ENCODE peak calls at places on chromosome 15, in five cellular contexts. U is kidney epithelial cell, V is AG09309, Y is astrocyte of the spinal cord, X is tibial artery. K is an unnamed sample.

GRCh38 chr15:77569647-77570186 is 63.0 kb downstream of the LINGO1 start:
- DNase-seq in U (no peak), V (no peak), Y (no peak), X (no peak), K (no peak)

GRCh38 chr15:41695750-41696436 is 35.7 kb downstream of the MGA start:
- DNase-seq in U (no peak), V (no peak), Y (peak; percentile 42), X (no peak), K (peak; percentile 21)

GRCh38 chr15:25238126-25238525 is 200.7 kb downstream of the UBE3A start:
- DNase-seq in U (no peak), V (no peak), Y (no peak), X (peak; percentile 40), K (no peak)

GRCh38 chr15:100926258-100926657 is 7.1 kb downstream of the LRRK1 start:
- DNase-seq in U (no peak), V (no peak), Y (no peak), X (no peak), K (no peak)

GRCh38 chr15:95884276-95884675 is 446.2 kb upstream of the NR2F2 start:
- DNase-seq in U (no peak), V (peak; percentile 66), Y (no peak), X (no peak), K (no peak)

GRCh38 chr15:41832875-41833274 is 5.0 kb downstream of the JMJD7 start:
- DNase-seq in U (peak; percentile 37), V (no peak), Y (no peak), X (no peak), K (peak; percentile 12)

GRCh38 chr15:94509259-94509658 is 277.9 kb downstream of the MCTP2 start:
- DNase-seq in U (no peak), V (no peak), Y (no peak), X (no peak), K (no peak)

GRCh38 chr15:60510006-60510405 is 31.1 kb upstream of the ICE2 start:
- DNase-seq in U (no peak), V (no peak), Y (no peak), X (no peak), K (no peak)

GRCh38 chr15:23648920-23649515 is 1.4 kb upstream of the MAGEL2 start:
- DNase-seq in U (no peak), V (no peak), Y (no peak), X (no peak), K (no peak)

GRCh38 chr15:52257734-52258062 is 37.9 kb downstream of the MYO5C start:
- DNase-seq in U (peak; percentile 69), V (no peak), Y (peak; percentile 26), X (no peak), K (peak; percentile 86)

GRCh38 chr15:98703291-98703690 is 55.0 kb downstream of the IGF1R start:
- DNase-seq in U (no peak), V (no peak), Y (no peak), X (no peak), K (no peak)

GRCh38 chr15:95709959-95710695 is 620.4 kb upstream of the NR2F2 start:
- DNase-seq in U (no peak), V (no peak), Y (no peak), X (no peak), K (no peak)

GRCh38 chr15:90955911-90956310 is 1.2 kb downstream of the RCCD1 start:
- DNase-seq in U (no peak), V (no peak), Y (no peak), X (no peak), K (no peak)

GRCh38 chr15:96619171-96619570 is 288.7 kb downstream of the NR2F2 start:
- DNase-seq in U (no peak), V (no peak), Y (no peak), X (no peak), K (no peak)

GRCh38 chr15:40327338-40327917 is 3.9 kb downstream of the INAFM2 start:
- DNase-seq in U (no peak), V (no peak), Y (no peak), X (no peak), K (no peak)
- H3K4me3 ChIP-seq in U (no peak overlapping the region), V (no peak overlapping the region), Y (no peak overlapping the region), X (peak overlapping the region; percentile 75), K (no peak overlapping the region)

GRCh38 chr15:71800835-71801745 is 9.3 kb upstream of the NR2E3 start:
- DNase-seq in U (no peak), V (peak; percentile 59), Y (peak; percentile 81), X (no peak), K (peak; percentile 90)

GRCh38 chr15:71804226-71804625 is 6.1 kb upstream of the NR2E3 start:
- DNase-seq in U (no peak), V (no peak), Y (no peak), X (no peak), K (no peak)

GRCh38 chr15:71801935-71802655 is 8.3 kb upstream of the NR2E3 start:
- DNase-seq in U (no peak), V (no peak), Y (no peak), X (no peak), K (no peak)

GRCh38 chr15:71804695-71805470 is 5.5 kb upstream of the NR2E3 start:
- DNase-seq in U (no peak), V (no peak), Y (no peak), X (no peak), K (no peak)

GRCh38 chr15:71802770-71803169 is 7.6 kb upstream of the NR2E3 start:
- DNase-seq in U (no peak), V (no peak), Y (no peak), X (no peak), K (no peak)
- TF ChIP-seq CTCF in U (peak; percentile 29), V (peak; percentile 28), Y (peak; percentile 38), X (no peak), K (peak; percentile 30)

GRCh38 chr15:73992594-73992898 is 451 bp upstream of the STOML1 start:
- DNase-seq in U (no peak), V (no peak), Y (no peak), X (no peak), K (no peak)
- H3K4me3 ChIP-seq in U (no peak overlapping the region), V (no peak overlapping the region), Y (no peak overlapping the region), X (peak overlapping the region; percentile 79), K (peak overlapping the region; percentile 49)

GRCh38 chr15:66963710-66964109 is 101.7 kb upstream of the SMAD3 start:
- DNase-seq in U (no peak), V (no peak), Y (no peak), X (no peak), K (no peak)

GRCh38 chr15:66964111-66964738 is 101.2 kb upstream of the SMAD3 start:
- DNase-seq in U (no peak), V (no peak), Y (no peak), X (peak; percentile 19), K (no peak)

GRCh38 chr15:66964791-66965190 is 100.6 kb upstream of the SMAD3 start:
- DNase-seq in U (no peak), V (no peak), Y (no peak), X (peak; percentile 51), K (no peak)

GRCh38 chr15:66965201-66965900 is 100.1 kb upstream of the SMAD3 start:
- DNase-seq in U (no peak), V (no peak), Y (no peak), X (peak; percentile 54), K (no peak)

DNA sequence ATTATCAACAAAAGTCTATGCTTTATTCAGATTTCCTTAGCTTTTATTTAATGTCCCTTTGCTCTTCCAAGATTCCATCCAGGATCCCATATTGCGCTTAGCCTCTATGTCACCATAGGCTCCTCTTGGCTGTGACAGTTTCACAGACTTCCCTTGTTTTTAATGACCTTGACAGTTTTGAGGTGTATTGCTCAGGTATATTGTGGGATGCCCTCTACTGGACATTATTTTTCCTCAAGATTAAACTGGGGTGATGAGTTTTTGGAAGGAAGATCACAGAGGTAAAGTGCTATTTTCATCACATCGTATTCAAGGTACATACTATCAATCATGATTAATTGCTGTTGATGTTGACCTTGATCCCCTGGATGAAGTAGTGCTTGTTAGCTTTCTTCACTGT is 99.1 kb upstream of the SMAD3 start:
- DNase-seq in U (no peak), V (no peak), Y (no peak), X (no peak), K (no peak)
- TF ChIP-seq CTCF in U (peak; percentile 16), V (peak; percentile 11), Y (peak; percentile 19), X (no peak), K (no peak)

DNA sequence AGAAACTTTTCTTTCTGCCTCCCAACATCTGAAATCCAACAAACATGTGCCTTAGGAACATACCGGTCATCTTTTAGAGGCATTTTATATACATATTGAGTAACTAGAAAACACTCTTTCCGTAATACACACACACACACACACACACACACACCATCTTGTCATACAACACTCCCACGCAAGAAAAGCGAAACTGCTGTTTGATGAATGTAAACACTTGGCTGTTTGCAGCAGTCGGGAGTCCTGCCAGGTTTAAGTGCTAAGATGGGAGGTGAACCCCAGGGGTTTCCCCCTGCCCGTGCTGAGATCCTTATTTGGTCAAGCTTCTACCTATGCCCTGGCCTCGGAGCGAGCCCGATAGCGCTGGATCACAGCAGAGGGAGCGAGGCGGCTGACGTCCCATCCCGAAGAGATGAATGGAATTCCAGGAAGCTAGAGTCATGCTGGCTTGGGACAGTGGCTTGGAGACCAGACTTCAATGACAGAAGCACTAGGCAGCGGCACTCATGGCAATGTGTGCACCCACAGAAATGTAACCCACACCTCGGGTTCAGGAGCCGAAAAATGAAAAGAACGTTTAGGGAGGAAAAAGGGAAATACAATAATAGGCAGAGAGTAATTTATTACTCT is 1.3 kb upstream of the THBS1 start:
- DNase-seq in U (peak; percentile 79), V (peak; percentile 92), Y (peak; percentile 90), X (peak; percentile 84), K (peak; percentile 87)
- H3K4me3 ChIP-seq in U (peak overlapping the region; percentile 43), V (peak overlapping the region; percentile 15), Y (peak overlapping the region; percentile 52), X (peak overlapping the region; percentile 69), K (peak overlapping the region; percentile 68)